ENCODE peak calls at places on chromosomes 12 and 14, in eight cellular contexts. One of them, this sample, is unnamed.

GRCh38 chr14:64409509-64409908 is 21.4 kb downstream of the MTHFD1 start:
- ATAC-seq in GM12878: peak
- ATAC-seq in GM23338: no peak
- ATAC-seq in Panc1: no peak
- ATAC-seq in HepG2: no peak
- ATAC-seq in upper lobe of left lung: no peak
- ATAC-seq in HCT116: no peak
- ATAC-seq in K562: no peak
- ATAC-seq in this sample: no peak

GRCh38 chr14:60968099-60968498 is 12.8 kb downstream of the TRMT5 start:
- ATAC-seq in upper lobe of left lung: no peak
- ATAC-seq in Panc1: no peak
- ATAC-seq in GM23338: no peak
- ATAC-seq in K562: no peak
- ATAC-seq in HepG2: peak
- ATAC-seq in GM12878: no peak
- ATAC-seq in HCT116: no peak
- ATAC-seq in this sample: no peak

GRCh38 chr14:98006008-98006407 is 1208.8 kb downstream of the VRK1 start:
- ATAC-seq in HCT116: no peak
- ATAC-seq in upper lobe of left lung: no peak
- ATAC-seq in HepG2: no peak
- ATAC-seq in GM23338: no peak
- ATAC-seq in K562: no peak
- ATAC-seq in GM12878: peak
- ATAC-seq in Panc1: no peak
- ATAC-seq in this sample: no peak

GRCh38 chr12:99059824-99060526 is 414.9 kb downstream of the APAF1 start:
- ATAC-seq in GM12878: no peak
- ATAC-seq in upper lobe of left lung: no peak
- ATAC-seq in HCT116: no peak
- ATAC-seq in Panc1: no peak
- ATAC-seq in HepG2: no peak
- ATAC-seq in GM23338: peak
- ATAC-seq in K562: no peak
- ATAC-seq in this sample: no peak

GRCh38 chr14:36717363-36717762 is 55.7 kb downstream of the PAX9 start:
- ATAC-seq in GM12878: no peak
- ATAC-seq in K562: no peak
- ATAC-seq in Panc1: no peak
- ATAC-seq in HCT116: no peak
- ATAC-seq in upper lobe of left lung: no peak
- ATAC-seq in GM23338: peak
- ATAC-seq in HepG2: peak
- ATAC-seq in this sample: no peak

GRCh38 chr12:92261071-92261470 is 115.4 kb upstream of the BTG1 start:
- ATAC-seq in GM23338: no peak
- ATAC-seq in Panc1: no peak
- ATAC-seq in upper lobe of left lung: no peak
- ATAC-seq in K562: no peak
- ATAC-seq in HepG2: no peak
- ATAC-seq in HCT116: no peak
- ATAC-seq in GM12878: no peak
- ATAC-seq in this sample: no peak

GRCh38 chr14:67487332-67487731 is 1.2 kb downstream of the TMEM229B start:
- ATAC-seq in upper lobe of left lung: no peak
- ATAC-seq in HCT116: no peak
- ATAC-seq in GM23338: no peak
- ATAC-seq in HepG2: no peak
- ATAC-seq in Panc1: no peak
- ATAC-seq in GM12878: no peak
- ATAC-seq in K562: no peak
- ATAC-seq in this sample: no peak

GRCh38 chr12:121239704-121240420 is 29.9 kb downstream of the P2RX4 start:
- ATAC-seq in HCT116: no peak
- ATAC-seq in GM23338: no peak
- ATAC-seq in K562: no peak
- ATAC-seq in HepG2: no peak
- ATAC-seq in Panc1: no peak
- ATAC-seq in upper lobe of left lung: no peak
- ATAC-seq in GM12878: no peak
- ATAC-seq in this sample: no peak

GRCh38 chr12:52903855-52904508 is 894 bp downstream of the KRT8 start:
- ATAC-seq in HepG2: peak
- ATAC-seq in GM12878: peak
- ATAC-seq in Panc1: peak
- ATAC-seq in HCT116: peak
- ATAC-seq in upper lobe of left lung: peak
- ATAC-seq in K562: peak
- ATAC-seq in GM23338: peak
- ATAC-seq in this sample: peak

GRCh38 chr12:89950421-89950820 is 241.8 kb upstream of the ATP2B1 start:
- ATAC-seq in K562: no peak
- ATAC-seq in GM12878: peak
- ATAC-seq in HepG2: no peak
- ATAC-seq in HCT116: no peak
- ATAC-seq in Panc1: no peak
- ATAC-seq in upper lobe of left lung: no peak
- ATAC-seq in GM23338: no peak
- ATAC-seq in this sample: no peak

GRCh38 chr14:75144944-75145343 is 18.1 kb upstream of the NEK9 start:
- ATAC-seq in Panc1: no peak
- ATAC-seq in upper lobe of left lung: peak
- ATAC-seq in GM23338: no peak
- ATAC-seq in HepG2: no peak
- ATAC-seq in K562: no peak
- ATAC-seq in GM12878: no peak
- ATAC-seq in HCT116: no peak
- ATAC-seq in this sample: no peak

GRCh38 chr12:12689672-12690287 is 6.2 kb downstream of the GPR19 start:
- ATAC-seq in HepG2: no peak
- ATAC-seq in K562: no peak
- ATAC-seq in GM12878: peak
- ATAC-seq in HCT116: no peak
- ATAC-seq in GM23338: no peak
- ATAC-seq in Panc1: no peak
- ATAC-seq in upper lobe of left lung: no peak
- ATAC-seq in this sample: no peak

GRCh38 chr14:54220122-54220691 is 176.6 kb upstream of the CDKN3 start:
- ATAC-seq in GM12878: no peak
- ATAC-seq in HCT116: no peak
- ATAC-seq in HepG2: no peak
- ATAC-seq in Panc1: no peak
- ATAC-seq in K562: no peak
- ATAC-seq in GM23338: peak
- ATAC-seq in upper lobe of left lung: no peak
- ATAC-seq in this sample: peak

GRCh38 chr12:20280515-20280914 is 87.8 kb upstream of the PDE3A start:
- ATAC-seq in GM23338: no peak
- ATAC-seq in Panc1: no peak
- ATAC-seq in HepG2: no peak
- ATAC-seq in HCT116: no peak
- ATAC-seq in GM12878: no peak
- ATAC-seq in upper lobe of left lung: no peak
- ATAC-seq in K562: no peak
- ATAC-seq in this sample: no peak

GRCh38 chr14:80546056-80546854 is 335.0 kb upstream of the DIO2 start:
- ATAC-seq in GM23338: peak
- ATAC-seq in HepG2: no peak
- ATAC-seq in Panc1: no peak
- ATAC-seq in HCT116: no peak
- ATAC-seq in upper lobe of left lung: no peak
- ATAC-seq in K562: no peak
- ATAC-seq in GM12878: no peak
- ATAC-seq in this sample: no peak

GRCh38 chr14:81401420-81402122 is 1.4 kb upstream of the STON2 start:
- ATAC-seq in HepG2: no peak
- ATAC-seq in upper lobe of left lung: peak
- ATAC-seq in GM12878: no peak
- ATAC-seq in K562: no peak
- ATAC-seq in GM23338: no peak
- ATAC-seq in HCT116: peak
- ATAC-seq in Panc1: no peak
- ATAC-seq in this sample: peak

GRCh38 chr14:75132374-75133086 is 5.7 kb upstream of the NEK9 start:
- ATAC-seq in HCT116: peak
- ATAC-seq in HepG2: peak
- ATAC-seq in K562: peak
- ATAC-seq in GM12878: peak
- ATAC-seq in upper lobe of left lung: peak
- ATAC-seq in Panc1: peak
- ATAC-seq in GM23338: peak
- ATAC-seq in this sample: peak

GRCh38 chr14:103058209-103059055 is 1.1 kb upstream of the CDC42BPB start:
- ATAC-seq in HepG2: peak
- ATAC-seq in Panc1: peak
- ATAC-seq in GM12878: no peak
- ATAC-seq in HCT116: no peak
- ATAC-seq in GM23338: peak
- ATAC-seq in K562: no peak
- ATAC-seq in upper lobe of left lung: no peak
- ATAC-seq in this sample: no peak

GRCh38 chr12:32051511-32052299 is 54.9 kb upstream of the BICD1 start:
- ATAC-seq in K562: peak
- ATAC-seq in HepG2: peak
- ATAC-seq in GM23338: no peak
- ATAC-seq in HCT116: peak
- ATAC-seq in Panc1: peak
- ATAC-seq in upper lobe of left lung: peak
- ATAC-seq in GM12878: peak
- ATAC-seq in this sample: no peak

GRCh38 chr12:910416-910815 is 39.1 kb downstream of the RAD52 start:
- ATAC-seq in K562: peak
- ATAC-seq in upper lobe of left lung: no peak
- ATAC-seq in GM23338: no peak
- ATAC-seq in GM12878: no peak
- ATAC-seq in HCT116: no peak
- ATAC-seq in Panc1: no peak
- ATAC-seq in HepG2: no peak
- ATAC-seq in this sample: no peak

DNA sequence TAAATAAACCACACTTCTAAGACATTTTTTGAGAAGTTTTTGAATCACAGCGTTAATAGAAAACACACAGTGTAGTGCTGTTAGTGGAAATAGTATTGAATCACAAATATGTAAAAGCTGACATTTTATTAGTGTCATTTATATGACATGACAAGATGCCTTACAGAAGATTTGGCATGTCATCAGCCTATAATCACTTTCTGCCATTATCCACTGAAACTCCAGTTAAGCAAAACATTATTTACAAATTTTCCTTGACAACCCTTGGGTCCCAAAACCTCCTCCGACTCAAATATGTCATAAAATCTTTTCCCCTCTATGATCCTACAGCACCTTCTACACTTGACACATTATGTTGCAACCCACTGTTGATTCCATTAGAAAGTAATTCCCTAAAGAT is 376.9 kb upstream of the LRFN5 start:
- ATAC-seq in HepG2: no peak
- ATAC-seq in GM12878: no peak
- ATAC-seq in GM23338: no peak
- ATAC-seq in Panc1: no peak
- ATAC-seq in upper lobe of left lung: no peak
- ATAC-seq in K562: no peak
- ATAC-seq in HCT116: no peak
- ATAC-seq in this sample: no peak
- TF ChIP-seq POLR2AphosphoS5 in HepG2: no peak
- TF ChIP-seq POLR2AphosphoS5 in GM12878: no peak
- TF ChIP-seq POLR2AphosphoS5 in GM23338: no peak
- TF ChIP-seq POLR2AphosphoS5 in Panc1: no peak
- TF ChIP-seq POLR2AphosphoS5 in upper lobe of left lung: no peak
- TF ChIP-seq POLR2AphosphoS5 in K562: no peak
- TF ChIP-seq POLR2AphosphoS5 in HCT116: no peak
- TF ChIP-seq POLR2AphosphoS5 in this sample: no peak

DNA sequence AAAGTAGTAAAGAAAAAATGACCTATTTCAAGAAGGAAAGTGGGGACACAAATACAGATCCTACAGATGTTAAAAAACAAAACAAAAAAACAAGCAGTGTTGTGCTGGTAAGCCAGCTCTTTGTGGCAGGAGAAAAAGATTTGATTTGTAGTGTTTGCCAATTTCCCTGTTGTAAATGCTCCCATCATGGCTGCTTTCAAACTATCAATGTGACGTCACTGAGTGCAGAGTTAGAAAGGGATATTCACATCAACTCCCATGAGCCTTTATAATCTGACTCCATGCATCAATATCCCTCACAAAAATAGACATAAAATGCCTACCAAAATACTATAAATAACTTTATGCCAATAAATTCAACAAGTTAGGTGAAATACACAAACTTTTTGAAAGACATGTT is 32.2 kb upstream of the BCL11B start:
- ATAC-seq in upper lobe of left lung: no peak
- ATAC-seq in HCT116: no peak
- ATAC-seq in GM23338: no peak
- ATAC-seq in HepG2: no peak
- ATAC-seq in GM12878: no peak
- ATAC-seq in K562: no peak
- ATAC-seq in Panc1: no peak
- ATAC-seq in this sample: no peak
- TF ChIP-seq POLR2AphosphoS5 in upper lobe of left lung: no peak
- TF ChIP-seq POLR2AphosphoS5 in HCT116: no peak
- TF ChIP-seq POLR2AphosphoS5 in GM23338: no peak
- TF ChIP-seq POLR2AphosphoS5 in HepG2: no peak
- TF ChIP-seq POLR2AphosphoS5 in GM12878: no peak
- TF ChIP-seq POLR2AphosphoS5 in K562: no peak
- TF ChIP-seq POLR2AphosphoS5 in Panc1: no peak
- TF ChIP-seq POLR2AphosphoS5 in this sample: no peak

DNA sequence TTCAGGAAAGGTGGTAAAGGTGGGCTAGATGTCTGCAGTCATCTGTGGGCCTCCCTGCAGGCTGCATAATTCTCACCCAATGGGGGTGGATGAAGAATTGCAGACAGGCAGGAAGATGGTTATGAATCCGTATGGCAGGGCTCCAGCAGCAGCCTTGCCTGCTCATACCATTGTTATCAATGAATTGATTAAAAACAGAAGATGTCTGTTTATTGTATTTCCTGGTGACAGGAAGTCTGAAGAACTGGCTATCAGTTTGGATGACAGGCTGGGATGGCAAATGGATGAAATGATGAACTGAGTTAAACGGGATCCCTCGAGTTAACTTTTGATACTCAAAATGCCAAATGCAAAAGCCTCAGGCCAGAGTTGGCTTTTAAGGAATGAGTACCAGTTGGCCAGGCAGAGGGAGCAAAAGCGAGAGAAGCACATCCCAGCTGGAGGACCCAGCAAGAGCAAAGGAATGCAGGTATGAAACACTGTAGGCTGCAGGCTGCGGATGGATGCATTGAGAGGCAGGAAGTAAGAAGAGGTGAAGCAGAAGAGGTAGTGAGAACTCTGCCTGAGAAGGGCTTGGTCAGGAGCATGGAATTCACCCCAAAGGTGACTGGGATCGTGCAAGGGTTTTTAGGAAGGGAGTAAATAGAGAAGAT is 550.0 kb upstream of the TBX3 start:
- ATAC-seq in HCT116: no peak
- ATAC-seq in HepG2: no peak
- ATAC-seq in Panc1: no peak
- ATAC-seq in GM23338: peak
- ATAC-seq in K562: no peak
- ATAC-seq in upper lobe of left lung: no peak
- ATAC-seq in GM12878: no peak
- ATAC-seq in this sample: no peak
- TF ChIP-seq POLR2AphosphoS5 in HCT116: no peak
- TF ChIP-seq POLR2AphosphoS5 in HepG2: no peak
- TF ChIP-seq POLR2AphosphoS5 in Panc1: no peak
- TF ChIP-seq POLR2AphosphoS5 in GM23338: no peak
- TF ChIP-seq POLR2AphosphoS5 in K562: no peak
- TF ChIP-seq POLR2AphosphoS5 in upper lobe of left lung: no peak
- TF ChIP-seq POLR2AphosphoS5 in GM12878: no peak
- TF ChIP-seq POLR2AphosphoS5 in this sample: no peak

GRCh38 chr14:91323671-91324605 is 79.4 kb upstream of the GPR68 start:
- ATAC-seq in upper lobe of left lung: peak
- ATAC-seq in HepG2: peak
- ATAC-seq in K562: peak
- ATAC-seq in Panc1: peak
- ATAC-seq in GM23338: peak
- ATAC-seq in HCT116: peak
- ATAC-seq in GM12878: peak
- ATAC-seq in this sample: peak
- TF ChIP-seq POLR2AphosphoS5 in upper lobe of left lung: peak
- TF ChIP-seq POLR2AphosphoS5 in HepG2: no peak
- TF ChIP-seq POLR2AphosphoS5 in K562: no peak
- TF ChIP-seq POLR2AphosphoS5 in Panc1: no peak
- TF ChIP-seq POLR2AphosphoS5 in GM23338: no peak
- TF ChIP-seq POLR2AphosphoS5 in HCT116: no peak
- TF ChIP-seq POLR2AphosphoS5 in GM12878: peak
- TF ChIP-seq POLR2AphosphoS5 in this sample: no peak

This sample was measured in gastroesophageal sphincter.